ENCODE peak calls at places on chromosomes 11 and 22, in nine cellular contexts. One of them, this sample, is unnamed.

GRCh38 chr11:102117472-102118113 is 7.3 kb downstream of the YAP1 start:
- DNase-seq in mucosa of gallbladder: no peak
- DNase-seq in tibial nerve: no peak
- DNase-seq in HT1080: no peak
- DNase-seq in NCI-H1105 treated with DMSO at 0.1 percent for 48 hours: no peak
- DNase-seq in activated T-helper 1 cell treated with Interleukin-2 at 50 U/mL for 16 hours: no peak
- DNase-seq in stimulated activated CD8-positive, alpha-beta memory T cell treated with anti-CD3 and anti-CD28 coated beads, Interleukin-7, amount 100 ng/mL, for 1 hour: no peak
- DNase-seq in body of pancreas: no peak
- DNase-seq in H54: no peak
- DNase-seq in this sample: no peak

GRCh38 chr11:58334708-58335107 is 24.2 kb downstream of the OR5B17 start:
- DNase-seq in mucosa of gallbladder: no peak
- DNase-seq in tibial nerve: no peak
- DNase-seq in HT1080: peak
- DNase-seq in NCI-H1105 treated with DMSO at 0.1 percent for 48 hours: no peak
- DNase-seq in activated T-helper 1 cell treated with Interleukin-2 at 50 U/mL for 16 hours: no peak
- DNase-seq in stimulated activated CD8-positive, alpha-beta memory T cell treated with anti-CD3 and anti-CD28 coated beads, Interleukin-7, amount 100 ng/mL, for 1 hour: no peak
- DNase-seq in body of pancreas: no peak
- DNase-seq in H54: peak
- DNase-seq in this sample: peak

GRCh38 chr11:122468965-122469364 is 186.6 kb upstream of the UBASH3B start:
- DNase-seq in mucosa of gallbladder: no peak
- DNase-seq in tibial nerve: no peak
- DNase-seq in HT1080: no peak
- DNase-seq in NCI-H1105 treated with DMSO at 0.1 percent for 48 hours: no peak
- DNase-seq in activated T-helper 1 cell treated with Interleukin-2 at 50 U/mL for 16 hours: no peak
- DNase-seq in stimulated activated CD8-positive, alpha-beta memory T cell treated with anti-CD3 and anti-CD28 coated beads, Interleukin-7, amount 100 ng/mL, for 1 hour: no peak
- DNase-seq in body of pancreas: no peak
- DNase-seq in H54: no peak
- DNase-seq in this sample: no peak

GRCh38 chr11:12017865-12018453 is 9.5 kb upstream of the DKK3 start:
- DNase-seq in mucosa of gallbladder: no peak
- DNase-seq in tibial nerve: no peak
- DNase-seq in HT1080: no peak
- DNase-seq in NCI-H1105 treated with DMSO at 0.1 percent for 48 hours: no peak
- DNase-seq in activated T-helper 1 cell treated with Interleukin-2 at 50 U/mL for 16 hours: no peak
- DNase-seq in stimulated activated CD8-positive, alpha-beta memory T cell treated with anti-CD3 and anti-CD28 coated beads, Interleukin-7, amount 100 ng/mL, for 1 hour: no peak
- DNase-seq in body of pancreas: no peak
- DNase-seq in H54: no peak
- DNase-seq in this sample: no peak

GRCh38 chr22:43234299-43234988 is 47.5 kb upstream of the TTLL12 start:
- DNase-seq in mucosa of gallbladder: no peak
- DNase-seq in tibial nerve: no peak
- DNase-seq in HT1080: no peak
- DNase-seq in NCI-H1105 treated with DMSO at 0.1 percent for 48 hours: no peak
- DNase-seq in activated T-helper 1 cell treated with Interleukin-2 at 50 U/mL for 16 hours: no peak
- DNase-seq in stimulated activated CD8-positive, alpha-beta memory T cell treated with anti-CD3 and anti-CD28 coated beads, Interleukin-7, amount 100 ng/mL, for 1 hour: no peak
- DNase-seq in body of pancreas: no peak
- DNase-seq in H54: peak
- DNase-seq in this sample: no peak

GRCh38 chr11:121132211-121132976 is 31.4 kb downstream of the TECTA start:
- DNase-seq in mucosa of gallbladder: no peak
- DNase-seq in tibial nerve: no peak
- DNase-seq in HT1080: no peak
- DNase-seq in NCI-H1105 treated with DMSO at 0.1 percent for 48 hours: no peak
- DNase-seq in activated T-helper 1 cell treated with Interleukin-2 at 50 U/mL for 16 hours: no peak
- DNase-seq in stimulated activated CD8-positive, alpha-beta memory T cell treated with anti-CD3 and anti-CD28 coated beads, Interleukin-7, amount 100 ng/mL, for 1 hour: no peak
- DNase-seq in body of pancreas: no peak
- DNase-seq in H54: no peak
- DNase-seq in this sample: no peak

GRCh38 chr11:106070606-106071005 is 6.5 kb downstream of the KBTBD3 start:
- DNase-seq in mucosa of gallbladder: no peak
- DNase-seq in tibial nerve: no peak
- DNase-seq in HT1080: no peak
- DNase-seq in NCI-H1105 treated with DMSO at 0.1 percent for 48 hours: no peak
- DNase-seq in activated T-helper 1 cell treated with Interleukin-2 at 50 U/mL for 16 hours: no peak
- DNase-seq in stimulated activated CD8-positive, alpha-beta memory T cell treated with anti-CD3 and anti-CD28 coated beads, Interleukin-7, amount 100 ng/mL, for 1 hour: no peak
- DNase-seq in body of pancreas: no peak
- DNase-seq in H54: no peak
- DNase-seq in this sample: no peak

GRCh38 chr11:71451596-71452353 is 1.2 kb upstream of the NADSYN1 start:
- DNase-seq in mucosa of gallbladder: no peak
- DNase-seq in tibial nerve: no peak
- DNase-seq in HT1080: no peak
- DNase-seq in NCI-H1105 treated with DMSO at 0.1 percent for 48 hours: peak
- DNase-seq in activated T-helper 1 cell treated with Interleukin-2 at 50 U/mL for 16 hours: no peak
- DNase-seq in stimulated activated CD8-positive, alpha-beta memory T cell treated with anti-CD3 and anti-CD28 coated beads, Interleukin-7, amount 100 ng/mL, for 1 hour: no peak
- DNase-seq in body of pancreas: peak
- DNase-seq in H54: no peak
- DNase-seq in this sample: no peak

GRCh38 chr11:70176940-70177689 is 26.0 kb upstream of the FADD start:
- DNase-seq in mucosa of gallbladder: no peak
- DNase-seq in tibial nerve: no peak
- DNase-seq in HT1080: no peak
- DNase-seq in NCI-H1105 treated with DMSO at 0.1 percent for 48 hours: no peak
- DNase-seq in activated T-helper 1 cell treated with Interleukin-2 at 50 U/mL for 16 hours: peak
- DNase-seq in stimulated activated CD8-positive, alpha-beta memory T cell treated with anti-CD3 and anti-CD28 coated beads, Interleukin-7, amount 100 ng/mL, for 1 hour: peak
- DNase-seq in body of pancreas: no peak
- DNase-seq in H54: peak
- DNase-seq in this sample: no peak

GRCh38 chr22:37167981-37168647 is 18.4 kb upstream of the IL2RB start:
- DNase-seq in mucosa of gallbladder: no peak
- DNase-seq in tibial nerve: peak
- DNase-seq in HT1080: no peak
- DNase-seq in NCI-H1105 treated with DMSO at 0.1 percent for 48 hours: no peak
- DNase-seq in activated T-helper 1 cell treated with Interleukin-2 at 50 U/mL for 16 hours: no peak
- DNase-seq in stimulated activated CD8-positive, alpha-beta memory T cell treated with anti-CD3 and anti-CD28 coated beads, Interleukin-7, amount 100 ng/mL, for 1 hour: no peak
- DNase-seq in body of pancreas: no peak
- DNase-seq in H54: no peak
- DNase-seq in this sample: no peak

GRCh38 chr22:48135641-48136040 is 1373.2 kb downstream of the TBC1D22A start:
- DNase-seq in mucosa of gallbladder: no peak
- DNase-seq in tibial nerve: no peak
- DNase-seq in HT1080: no peak
- DNase-seq in NCI-H1105 treated with DMSO at 0.1 percent for 48 hours: no peak
- DNase-seq in activated T-helper 1 cell treated with Interleukin-2 at 50 U/mL for 16 hours: no peak
- DNase-seq in stimulated activated CD8-positive, alpha-beta memory T cell treated with anti-CD3 and anti-CD28 coated beads, Interleukin-7, amount 100 ng/mL, for 1 hour: no peak
- DNase-seq in body of pancreas: no peak
- DNase-seq in H54: no peak
- DNase-seq in this sample: no peak

GRCh38 chr22:42805998-42806481 is 51.0 kb downstream of the ARFGAP3 start:
- DNase-seq in mucosa of gallbladder: no peak
- DNase-seq in tibial nerve: no peak
- DNase-seq in HT1080: peak
- DNase-seq in NCI-H1105 treated with DMSO at 0.1 percent for 48 hours: peak
- DNase-seq in activated T-helper 1 cell treated with Interleukin-2 at 50 U/mL for 16 hours: no peak
- DNase-seq in stimulated activated CD8-positive, alpha-beta memory T cell treated with anti-CD3 and anti-CD28 coated beads, Interleukin-7, amount 100 ng/mL, for 1 hour: no peak
- DNase-seq in body of pancreas: peak
- DNase-seq in H54: peak
- DNase-seq in this sample: no peak